ENCODE peak calls at places on chromosomes 6 and 20, in eight cellular contexts. R, I, S, X, D, A, Z and J are unnamed samples.

GRCh38 chr6:56891754-56892153 is 63.2 kb upstream of the BEND6 start:
- DNase-seq in R (peak), I (no peak), S (no peak), X (no peak), D (no peak), A (no peak), Z (no peak), J (no peak)

GRCh38 chr6:134165827-134166226 is 113.4 kb upstream of the SLC2A12 start:
- DNase-seq in R (no peak), I (no peak), S (no peak), X (no peak), D (no peak), A (no peak), Z (no peak), J (no peak)

GRCh38 chr6:32664827-32665362 is 1.6 kb downstream of the HLA-DQB1 start:
- DNase-seq in R (peak), I (no peak), S (no peak), X (peak), D (no peak), A (peak), Z (peak), J (no peak)

GRCh38 chr20:22686097-22686496 is 101.7 kb upstream of the FOXA2 start:
- DNase-seq in R (peak), I (no peak), S (no peak), X (peak), D (no peak), A (peak), Z (no peak), J (peak)

GRCh38 chr20:41619360-41620115 is 1.4 kb upstream of the CHD6 start:
- DNase-seq in R (no peak), I (no peak), S (no peak), X (no peak), D (no peak), A (no peak), Z (no peak), J (no peak)

GRCh38 chr6:32220021-32220420 is 3.8 kb downstream of the NOTCH4 start:
- DNase-seq in R (no peak), I (no peak), S (peak), X (no peak), D (no peak), A (no peak), Z (no peak), J (no peak)

GRCh38 chr20:20837574-20838021 is 125.2 kb upstream of the RALGAPA2 start:
- DNase-seq in R (peak), I (no peak), S (no peak), X (peak), D (no peak), A (peak), Z (peak), J (peak)

GRCh38 chr6:6494677-6495076 is 93.8 kb upstream of the LY86 start:
- DNase-seq in R (peak), I (no peak), S (no peak), X (peak), D (no peak), A (peak), Z (peak), J (no peak)

GRCh38 chr6:137264308-137265075 is 45.3 kb upstream of the IFNGR1 start:
- DNase-seq in R (no peak), I (no peak), S (no peak), X (no peak), D (no peak), A (no peak), Z (no peak), J (no peak)

GRCh38 chr6:1404713-1405098 is 15.3 kb downstream of the FOXF2 start:
- DNase-seq in R (no peak), I (no peak), S (no peak), X (no peak), D (no peak), A (no peak), Z (no peak), J (no peak)

GRCh38 chr20:17281478-17281877 is 54.6 kb downstream of the PCSK2 start:
- DNase-seq in R (peak), I (no peak), S (no peak), X (no peak), D (no peak), A (peak), Z (no peak), J (no peak)

GRCh38 chr6:42025066-42025789 is 25.1 kb upstream of the TAF8 start:
- DNase-seq in R (no peak), I (no peak), S (no peak), X (no peak), D (no peak), A (no peak), Z (peak), J (no peak)

GRCh38 chr20:63224272-63225081 is 8.5 kb upstream of the YTHDF1 start:
- DNase-seq in R (no peak), I (peak), S (no peak), X (peak), D (no peak), A (peak), Z (no peak), J (peak)

GRCh38 chr20:35171753-35172433 is at the start of gene PROCR:
- DNase-seq in R (peak), I (peak), S (peak), X (peak), D (no peak), A (peak), Z (peak), J (peak)

GRCh38 chr6:75301088-75301487 is 16.5 kb upstream of the TMEM30A start:
- DNase-seq in R (no peak), I (no peak), S (no peak), X (no peak), D (no peak), A (no peak), Z (no peak), J (no peak)

GRCh38 chr20:50510706-50511401 is 671 bp downstream of the PTPN1 start:
- DNase-seq in R (peak), I (no peak), S (no peak), X (no peak), D (no peak), A (peak), Z (no peak), J (no peak)

GRCh38 chr20:20812141-20812540 is 99.7 kb upstream of the RALGAPA2 start:
- DNase-seq in R (no peak), I (no peak), S (no peak), X (no peak), D (no peak), A (no peak), Z (no peak), J (peak)

GRCh38 chr20:23296841-23297701 is 53.5 kb upstream of the NXT1 start:
- DNase-seq in R (no peak), I (no peak), S (no peak), X (no peak), D (no peak), A (no peak), Z (no peak), J (no peak)

GRCh38 chr20:59268827-59269226 is 31.6 kb upstream of the EDN3 start:
- DNase-seq in R (peak), I (no peak), S (no peak), X (no peak), D (no peak), A (no peak), Z (no peak), J (no peak)

GRCh38 chr20:25009218-25010145 is 16.9 kb upstream of the APMAP start:
- DNase-seq in R (no peak), I (no peak), S (peak), X (no peak), D (no peak), A (no peak), Z (no peak), J (peak)

GRCh38 chr6:5205877-5206840 is 54.6 kb downstream of the LYRM4 start:
- DNase-seq in R (no peak), I (no peak), S (no peak), X (peak), D (no peak), A (peak), Z (no peak), J (peak)

GRCh38 chr6:32152414-32153251 is 894 bp upstream of the PRRT1 start:
- DNase-seq in R (peak), I (no peak), S (no peak), X (no peak), D (no peak), A (no peak), Z (no peak), J (peak)